ENCODE peak calls at places on chromosome 12, in seven cellular contexts. J is cardiac muscle cell, I is fibroblast of mammary gland, Q is tibial artery, K is tibial nerve, Y is ovary, F is suprapubic skin. X is an unnamed sample.

GRCh38 chr12:47907851-47908454 is 3.2 kb upstream of the VDR start:
- DNase-seq in Y (no peak), Q (no peak), F (no peak), K (no peak), J (no peak), I (no peak), X (no peak)

GRCh38 chr12:120909633-120910318 is 5.6 kb upstream of the SPPL3 start:
- DNase-seq in Q (no peak), I (no peak), K (no peak), Y (no peak), F (no peak), J (no peak), X (no peak)

GRCh38 chr12:15693233-15693911 is 95.8 kb downstream of the EPS8 start:
- DNase-seq in Q (no peak), F (no peak), J (no peak), I (peak; percentile 72), K (no peak), Y (no peak), X (no peak)

GRCh38 chr12:131092911-131093901 is 139.5 kb downstream of the ADGRD1 start:
- DNase-seq in Q (peak; percentile 18), I (no peak), J (no peak), Y (peak; percentile 6), K (peak; percentile 23), F (peak; percentile 69), X (peak; percentile 76)

GRCh38 chr12:22719745-22720144 is 94.8 kb downstream of the ETNK1 start:
- DNase-seq in Y (no peak), F (no peak), J (no peak), I (no peak), K (no peak), Q (no peak), X (no peak)

GRCh38 chr12:75692883-75693282 is 181.5 kb upstream of the KRR1 start:
- DNase-seq in Q (no peak), I (peak; percentile 58), F (no peak), Y (no peak), K (no peak), J (peak; percentile 38), X (no peak)

GRCh38 chr12:6205144-6205539 is 4.9 kb downstream of the CD9 start:
- DNase-seq in Q (peak; percentile 75), J (peak; percentile 50), F (no peak), K (no peak), Y (peak; percentile 70), I (no peak), X (no peak)

GRCh38 chr12:83042441-83043215 is 355.9 kb downstream of the TMTC2 start:
- DNase-seq in J (peak; percentile 13), I (no peak), Q (no peak), Y (no peak), K (no peak), F (no peak), X (no peak)

GRCh38 chr12:71533703-71534102 is 94.1 kb downstream of the LGR5 start:
- DNase-seq in Q (no peak), J (no peak), I (no peak), K (no peak), F (no peak), Y (no peak), X (no peak)

GRCh38 chr12:78179346-78179745 is 348.7 kb downstream of the NAV3 start:
- DNase-seq in F (no peak), J (no peak), I (no peak), Y (no peak), Q (no peak), K (no peak), X (no peak)

GRCh38 chr12:119710941-119711551 is 43.1 kb downstream of the PRKAB1 start:
- DNase-seq in Q (no peak), J (no peak), K (no peak), F (no peak), Y (no peak), I (no peak), X (no peak)

GRCh38 chr12:103399986-103400385 is 95.8 kb downstream of the C12orf42 start:
- DNase-seq in I (no peak), K (no peak), Q (no peak), J (no peak), F (no peak), Y (no peak), X (no peak)

GRCh38 chr12:121638298-121639202 is 12.2 kb downstream of the ORAI1 start:
- DNase-seq in F (no peak), K (no peak), Y (no peak), I (no peak), J (no peak), Q (no peak), X (no peak)

GRCh38 chr12:104323899-104324298 is 20.4 kb downstream of the EID3 start:
- DNase-seq in F (no peak), K (no peak), Q (no peak), J (no peak), Y (no peak), I (no peak), X (no peak)

GRCh38 chr12:124475295-124476010 is 92.0 kb downstream of the NCOR2 start:
- DNase-seq in J (no peak), K (no peak), Q (no peak), F (no peak), I (no peak), Y (no peak), X (no peak)

GRCh38 chr12:101117842-101118241 is 92.2 kb downstream of the SLC5A8 start:
- DNase-seq in I (no peak), Y (no peak), J (peak; percentile 28), F (no peak), Q (no peak), K (no peak), X (no peak)
- TF ChIP-seq CTCF in I (no peak), Y (no peak), J (peak; percentile 3), F (no peak), Q (no peak), K (no peak), X (no peak)

GRCh38 chr12:55651314-55651703 is 14.6 kb downstream of the OR10P1 start:
- DNase-seq in Y (no peak), J (no peak), F (no peak), Q (no peak), I (no peak), K (no peak), X (no peak)

GRCh38 chr12:55654506-55655224 is 18.0 kb downstream of the OR10P1 start:
- DNase-seq in I (no peak), J (no peak), Y (no peak), Q (no peak), F (no peak), K (no peak), X (no peak)

GRCh38 chr12:55653031-55653430 is 16.3 kb downstream of the OR10P1 start:
- DNase-seq in I (no peak), K (no peak), J (no peak), F (no peak), Q (no peak), Y (no peak), X (no peak)

GRCh38 chr12:55657282-55657681 is 20.6 kb downstream of the OR10P1 start:
- DNase-seq in J (no peak), K (no peak), Q (no peak), F (no peak), I (no peak), Y (no peak), X (no peak)

DNA sequence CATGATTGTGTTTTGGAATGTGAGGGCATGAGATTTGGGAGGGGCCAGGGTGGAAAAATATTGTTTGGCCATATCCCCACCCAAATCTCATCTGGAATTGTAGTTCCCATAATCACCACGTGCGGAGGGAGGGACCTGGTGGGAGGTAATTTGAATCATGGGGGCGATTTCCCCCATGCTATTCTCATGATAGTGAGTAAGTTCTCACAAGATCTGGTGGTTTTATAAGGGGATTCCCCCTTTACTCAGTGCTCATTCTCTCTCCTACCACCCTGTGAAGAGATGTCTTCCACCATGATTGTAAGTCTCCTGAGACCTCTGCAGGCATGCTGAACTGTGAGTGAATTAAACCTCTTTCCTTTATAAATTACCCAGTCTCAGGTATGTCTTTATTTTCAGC is 15.7 kb downstream of the OR10P1 start:
- DNase-seq in Q (no peak), I (peak; percentile 24), J (no peak), Y (no peak), K (no peak), F (no peak), X (no peak)
- TF ChIP-seq CTCF in Q (no peak), I (no peak), J (no peak), Y (no peak), K (no peak), F (no peak), X (no peak)

GRCh38 chr12:126534495-126534894 is 1469.3 kb downstream of the AACS start:
- DNase-seq in J (peak; percentile 0), K (no peak), I (no peak), Y (no peak), Q (no peak), F (no peak), X (no peak)
- TF ChIP-seq CTCF in J (no peak), K (no peak), I (no peak), Y (no peak), Q (no peak), F (no peak), X (no peak)

GRCh38 chr12:107610030-107610859 is 75.4 kb upstream of the PWP1 start:
- DNase-seq in Y (no peak), Q (no peak), I (peak; percentile 51), F (no peak), J (peak; percentile 44), K (no peak), X (no peak)
- TF ChIP-seq CTCF in Y (no peak), Q (no peak), I (peak; percentile 84), F (no peak), J (peak; percentile 90), K (peak; percentile 15), X (peak; percentile 84)

GRCh38 chr12:115798309-115798917 is 479.1 kb downstream of the MED13L start:
- DNase-seq in Q (no peak), J (no peak), K (no peak), Y (no peak), F (no peak), I (no peak), X (no peak)

GRCh38 chr12:115790526-115790925 is 487.0 kb downstream of the MED13L start:
- DNase-seq in Y (no peak), F (no peak), K (no peak), Q (no peak), I (no peak), J (no peak), X (no peak)

GRCh38 chr12:115799610-115800009 is 477.9 kb downstream of the MED13L start:
- DNase-seq in J (no peak), K (no peak), Y (no peak), F (no peak), I (no peak), Q (no peak), X (no peak)

GRCh38 chr12:115791331-115791730 is 486.2 kb downstream of the MED13L start:
- DNase-seq in I (no peak), K (no peak), J (no peak), F (no peak), Q (no peak), Y (no peak), X (no peak)

DNA sequence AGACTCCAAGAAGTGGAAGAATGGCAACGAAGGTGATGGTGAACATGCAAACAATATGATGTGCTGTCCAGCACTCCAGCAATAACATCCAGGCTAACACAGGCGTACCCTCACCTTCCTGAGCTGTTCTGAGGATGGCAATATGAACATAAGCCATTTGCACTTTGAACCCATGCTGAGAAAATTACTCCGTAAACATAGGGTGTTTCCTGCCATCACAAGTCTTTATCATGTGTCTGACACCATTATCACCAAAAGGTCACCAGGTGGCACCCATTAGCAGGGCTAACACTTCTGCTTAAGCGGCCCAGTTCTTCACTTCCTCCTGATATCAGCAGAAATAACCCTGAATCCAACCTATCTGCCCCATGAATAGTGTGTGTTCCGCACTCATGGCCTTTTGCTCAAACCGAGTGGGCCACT is 482.8 kb downstream of the MED13L start:
- DNase-seq in F (no peak), J (no peak), Y (no peak), K (no peak), I (no peak), Q (no peak), X (no peak)
- TF ChIP-seq CTCF in F (no peak), J (no peak), Y (no peak), K (no peak), I (no peak), Q (no peak), X (no peak)